ENCODE peak calls at places on chromosome 18, in six cellular contexts. C is right atrium auricular region, Z is endothelial cell, H is AG09319, T is AG04449, I is astrocyte. Y is an unnamed sample.

GRCh38 chr18:54130177-54130576 is 94.3 kb downstream of the MBD2 start:
- DNase-seq in H (no peak), C (no peak), I (no peak), Z (no peak), T (no peak), Y (no peak)

GRCh38 chr18:47881752-47882455 is 48.6 kb downstream of the SMAD2 start:
- DNase-seq in I (peak), T (no peak), C (no peak), Z (no peak), H (no peak), Y (no peak)

GRCh38 chr18:71398530-71398929 is 1109.7 kb downstream of the SOCS6 start:
- DNase-seq in Z (no peak), T (no peak), C (no peak), H (no peak), I (peak), Y (no peak)

GRCh38 chr18:4750392-4751346 is 295.6 kb upstream of the DLGAP1 start:
- DNase-seq in T (no peak), I (no peak), C (no peak), Z (no peak), H (no peak), Y (no peak)

GRCh38 chr18:6357668-6358067 is 57.0 kb downstream of the L3MBTL4 start:
- DNase-seq in Z (no peak), I (no peak), T (no peak), C (no peak), H (no peak), Y (no peak)

GRCh38 chr18:21315741-21316187 is 73.7 kb downstream of the GREB1L start:
- DNase-seq in Z (peak), H (no peak), T (no peak), I (peak), C (no peak), Y (no peak)

GRCh38 chr18:5939801-5940667 is 44.7 kb upstream of the TMEM200C start:
- DNase-seq in I (no peak), C (no peak), T (no peak), Z (no peak), H (no peak), Y (no peak)

GRCh38 chr18:41526046-41526445 is 429.0 kb upstream of the PIK3C3 start:
- DNase-seq in H (no peak), Z (no peak), C (no peak), I (no peak), T (no peak), Y (no peak)

GRCh38 chr18:65938592-65939372 is 188.0 kb downstream of the CDH7 start:
- DNase-seq in Z (peak), T (no peak), H (no peak), I (peak), C (no peak), Y (peak)

GRCh38 chr18:60100805-60101204 is 201.0 kb downstream of the PMAIP1 start:
- DNase-seq in T (no peak), H (no peak), Z (no peak), I (no peak), C (no peak), Y (no peak)

GRCh38 chr18:41906528-41907256 is 48.3 kb upstream of the PIK3C3 start:
- DNase-seq in I (peak), T (peak), H (no peak), Z (no peak), C (no peak), Y (peak)

GRCh38 chr18:54879691-54880090 is 51.4 kb downstream of the RAB27B start:
- DNase-seq in Z (no peak), C (no peak), T (no peak), I (no peak), H (no peak), Y (no peak)

GRCh38 chr18:68428026-68428425 is 286.9 kb downstream of the TMX3 start:
- DNase-seq in H (peak), T (peak), C (no peak), Z (no peak), I (peak), Y (no peak)

GRCh38 chr18:37483221-37483971 is 82.2 kb downstream of the CELF4 start:
- DNase-seq in Z (peak), I (peak), C (no peak), T (no peak), H (no peak), Y (no peak)

GRCh38 chr18:70535041-70535440 is 246.2 kb downstream of the SOCS6 start:
- DNase-seq in T (no peak), I (no peak), H (no peak), Z (no peak), C (no peak), Y (no peak)

GRCh38 chr18:56148373-56148772 is 490.0 kb downstream of the TXNL1 start:
- DNase-seq in H (no peak), I (peak), Z (no peak), C (no peak), T (peak), Y (no peak)

GRCh38 chr18:38241736-38242135 is 676.1 kb upstream of the CELF4 start:
- DNase-seq in I (peak), Z (no peak), C (no peak), H (no peak), T (no peak), Y (no peak)

GRCh38 chr18:950882-951539 is 46.3 kb downstream of the ADCYAP1 start:
- DNase-seq in I (no peak), T (no peak), H (no peak), C (no peak), Z (no peak), Y (no peak)

GRCh38 chr18:56210466-56210865 is 427.9 kb downstream of the TXNL1 start:
- DNase-seq in C (no peak), H (no peak), I (no peak), T (no peak), Z (no peak), Y (no peak)

GRCh38 chr18:9707381-9708056 is 582 bp upstream of the RAB31 start:
- DNase-seq in H (no peak), Z (peak), T (no peak), C (peak), I (no peak), Y (no peak)

GRCh38 chr18:49999128-49999527 is 185.8 kb upstream of the ACAA2 start:
- DNase-seq in H (no peak), I (no peak), T (no peak), Z (no peak), C (no peak), Y (no peak)

GRCh38 chr18:3623769-3624545 is 174.0 kb downstream of the TGIF1 start:
- DNase-seq in T (peak), H (peak), I (peak), C (peak), Z (peak), Y (no peak)

GRCh38 chr18:6521804-6522418 is 107.2 kb upstream of the L3MBTL4 start:
- DNase-seq in T (no peak), I (peak), C (no peak), Z (peak), H (no peak), Y (peak)

GRCh38 chr18:9782073-9782857 is 74.2 kb downstream of the RAB31 start:
- DNase-seq in Z (no peak), I (peak), T (peak), H (peak), C (no peak), Y (no peak)

GRCh38 chr18:57660961-57661360 is 39.3 kb upstream of the NARS1 start:
- DNase-seq in C (no peak), I (peak), T (peak), H (no peak), Z (no peak), Y (no peak)

GRCh38 chr18:9825571-9826073 is 60.2 kb upstream of the TXNDC2 start:
- DNase-seq in C (no peak), T (peak), I (peak), H (peak), Z (no peak), Y (no peak)

GRCh38 chr18:57730146-57730545 is 73.0 kb downstream of the ATP8B1 start:
- DNase-seq in I (no peak), C (no peak), T (no peak), Z (no peak), H (no peak), Y (no peak)

GRCh38 chr18:27428120-27428519 is 243.0 kb upstream of the CHST9 start:
- DNase-seq in C (no peak), T (no peak), I (no peak), Z (no peak), H (no peak), Y (no peak)

GRCh38 chr18:59032308-59032707 is 107.4 kb upstream of the SEC11C start:
- DNase-seq in I (no peak), Z (no peak), T (no peak), C (no peak), H (no peak), Y (no peak)

GRCh38 chr18:76256897-76257500 is 238.0 kb downstream of the ZNF516 start:
- DNase-seq in H (peak), T (peak), C (no peak), I (peak), Z (peak), Y (no peak)

GRCh38 chr18:26821181-26821580 is 44.3 kb downstream of the AQP4 start:
- DNase-seq in I (no peak), T (no peak), Z (no peak), H (no peak), C (no peak), Y (no peak)

GRCh38 chr18:6170604-6171003 is 244.1 kb downstream of the L3MBTL4 start:
- DNase-seq in Z (no peak), T (no peak), I (no peak), H (no peak), C (no peak), Y (no peak)

GRCh38 chr18:48990497-48991298 is 39.9 kb upstream of the SMAD7 start:
- DNase-seq in H (no peak), T (no peak), I (peak), C (peak), Z (no peak), Y (peak)

GRCh38 chr18:48988508-48989303 is 37.9 kb upstream of the SMAD7 start:
- DNase-seq in T (no peak), H (no peak), Z (no peak), C (no peak), I (no peak), Y (no peak)

GRCh38 chr18:48986851-48987761 is 36.3 kb upstream of the SMAD7 start:
- DNase-seq in I (no peak), Z (no peak), T (no peak), H (no peak), C (no peak), Y (no peak)

GRCh38 chr18:48989304-48990284 is 38.8 kb upstream of the SMAD7 start:
- DNase-seq in I (no peak), Z (no peak), T (no peak), H (no peak), C (no peak), Y (no peak)

GRCh38 chr18:48987821-48988220 is 37.1 kb upstream of the SMAD7 start:
- DNase-seq in I (no peak), C (no peak), Z (no peak), T (no peak), H (no peak), Y (no peak)
- TF ChIP-seq CTCF in I (no peak), C (no peak), Z (no peak), T (no peak), H (no peak), Y (no peak)

GRCh38 chr18:62944454-62944853 is 229.1 kb downstream of the PHLPP1 start:
- DNase-seq in C (no peak), Z (no peak), T (no peak), H (no peak), I (no peak), Y (no peak)
- TF ChIP-seq CTCF in C (no peak), Z (no peak), T (no peak), H (no peak), I (no peak), Y (no peak)

GRCh38 chr18:32040936-32041335 is 22.3 kb downstream of the RNF125 start:
- DNase-seq in C (no peak), H (no peak), I (no peak), Z (no peak), T (no peak), Y (no peak)

GRCh38 chr18:32042337-32042736 is 23.7 kb downstream of the RNF125 start:
- DNase-seq in T (no peak), H (no peak), Z (no peak), I (no peak), C (no peak), Y (no peak)

GRCh38 chr18:32037616-32038015 is 19.0 kb downstream of the RNF125 start:
- DNase-seq in T (no peak), Z (no peak), H (no peak), C (no peak), I (no peak), Y (no peak)

GRCh38 chr18:32032609-32033008 is 14.0 kb downstream of the RNF125 start:
- DNase-seq in I (no peak), H (no peak), T (no peak), C (no peak), Z (no peak), Y (no peak)

DNA sequence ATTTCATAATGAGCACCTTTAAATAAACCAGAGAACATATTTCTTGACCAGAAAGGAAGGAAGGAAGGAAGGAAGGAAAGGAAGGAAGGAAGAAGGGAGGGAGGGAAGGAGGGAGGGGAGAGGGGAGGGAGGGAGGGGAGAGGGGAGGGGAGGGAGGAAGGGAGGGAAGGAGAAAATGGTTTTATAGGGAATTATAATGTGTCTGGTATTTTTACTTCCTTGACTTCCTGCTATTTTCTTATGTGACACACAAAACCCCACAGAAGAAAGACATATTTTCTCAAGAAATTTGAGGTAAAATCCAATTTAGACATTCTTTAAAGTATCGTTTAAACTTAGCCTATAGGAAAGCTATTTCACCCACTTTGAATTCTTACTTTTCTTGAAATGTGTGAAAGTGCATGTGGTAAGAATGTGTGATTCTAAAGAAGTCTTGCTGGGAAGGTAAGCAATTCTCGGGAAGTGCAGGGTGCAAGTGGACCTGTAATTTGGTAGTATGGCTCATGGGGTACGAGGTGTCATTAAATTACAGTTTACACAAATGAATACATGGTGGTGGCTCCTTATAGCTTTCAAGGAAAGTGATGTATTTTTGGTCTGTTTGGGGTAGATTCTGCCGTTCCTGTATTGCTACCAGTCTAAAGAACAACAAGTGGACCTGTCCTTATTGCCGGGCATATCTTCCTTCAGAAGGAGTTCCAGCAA is 18.0 kb downstream of the RNF125 start:
- DNase-seq in C (no peak), I (no peak), T (no peak), Z (no peak), H (no peak), Y (no peak)
- TF ChIP-seq CTCF in C (no peak), I (no peak), T (no peak), Z (no peak), H (no peak), Y (no peak)

GRCh38 chr18:75172299-75173124 is 36.4 kb downstream of the PTGR3 start:
- DNase-seq in T (no peak), Z (no peak), I (no peak), H (no peak), C (peak), Y (no peak)

GRCh38 chr18:75170022-75170789 is 38.7 kb downstream of the PTGR3 start:
- DNase-seq in I (no peak), T (no peak), Z (no peak), C (peak), H (no peak), Y (no peak)

GRCh38 chr18:75173758-75174157 is 35.2 kb downstream of the PTGR3 start:
- DNase-seq in Z (no peak), I (no peak), C (peak), T (no peak), H (no peak), Y (no peak)

GRCh38 chr18:75170916-75171315 is 38.0 kb downstream of the PTGR3 start:
- DNase-seq in Z (no peak), H (no peak), I (no peak), T (no peak), C (peak), Y (no peak)

DNA sequence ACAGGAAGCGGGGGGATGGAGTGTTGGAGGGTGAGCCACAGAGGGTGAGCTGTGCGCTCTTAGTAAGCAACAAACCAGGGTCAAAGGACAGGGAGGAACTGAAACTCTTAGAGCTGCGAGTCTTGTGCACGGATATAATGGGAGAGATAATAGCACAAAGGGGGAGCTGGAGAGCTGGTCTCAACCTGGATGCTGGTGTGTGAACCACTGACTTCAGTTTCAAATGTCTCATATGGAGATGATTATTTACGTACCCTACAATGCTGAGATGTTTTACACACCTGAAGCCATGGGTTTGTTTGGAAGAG is 35.9 kb downstream of the PTGR3 start:
- DNase-seq in Z (no peak), T (no peak), C (peak), I (no peak), H (no peak), Y (peak)
- TF ChIP-seq CTCF in Z (no peak), T (no peak), C (peak), I (no peak), H (no peak), Y (peak)

GRCh38 chr18:74965682-74966081 is 243.3 kb downstream of the PTGR3 start:
- DNase-seq in Z (no peak), C (no peak), I (no peak), T (no peak), H (no peak), Y (no peak)

DNA sequence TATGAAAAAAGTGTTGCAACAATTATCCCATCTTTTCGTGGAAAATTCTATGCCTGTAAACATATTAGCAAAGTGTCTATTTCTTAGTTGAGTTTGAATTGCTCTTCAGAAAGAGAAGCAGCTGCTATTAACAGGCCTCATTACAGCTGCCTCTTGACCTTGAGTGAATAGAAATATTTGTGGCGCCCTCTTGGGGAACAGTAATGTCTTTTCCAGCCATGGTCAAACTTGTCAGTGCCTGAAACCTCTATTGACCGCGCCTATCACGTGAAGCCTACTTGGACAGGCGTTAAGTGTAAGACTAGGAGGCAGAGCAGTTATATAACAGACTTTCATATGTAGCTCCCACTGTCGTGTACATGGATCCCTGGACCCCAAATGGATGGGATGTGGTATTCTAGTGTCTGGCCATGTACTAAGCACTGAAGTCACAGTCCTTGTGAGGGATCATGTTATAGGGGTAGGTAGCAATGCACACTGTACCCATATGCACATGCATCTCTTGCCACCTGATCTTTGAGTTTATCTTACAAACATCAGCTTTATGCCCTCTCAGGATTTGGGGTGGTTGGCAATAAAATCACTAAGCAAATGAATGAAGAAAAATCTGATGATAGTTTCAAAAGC is 245.0 kb downstream of the PTGR3 start:
- DNase-seq in T (no peak), I (peak), Z (peak), C (no peak), H (no peak), Y (peak)
- TF ChIP-seq CTCF in T (peak), I (peak), Z (peak), C (peak), H (peak), Y (peak)

DNA sequence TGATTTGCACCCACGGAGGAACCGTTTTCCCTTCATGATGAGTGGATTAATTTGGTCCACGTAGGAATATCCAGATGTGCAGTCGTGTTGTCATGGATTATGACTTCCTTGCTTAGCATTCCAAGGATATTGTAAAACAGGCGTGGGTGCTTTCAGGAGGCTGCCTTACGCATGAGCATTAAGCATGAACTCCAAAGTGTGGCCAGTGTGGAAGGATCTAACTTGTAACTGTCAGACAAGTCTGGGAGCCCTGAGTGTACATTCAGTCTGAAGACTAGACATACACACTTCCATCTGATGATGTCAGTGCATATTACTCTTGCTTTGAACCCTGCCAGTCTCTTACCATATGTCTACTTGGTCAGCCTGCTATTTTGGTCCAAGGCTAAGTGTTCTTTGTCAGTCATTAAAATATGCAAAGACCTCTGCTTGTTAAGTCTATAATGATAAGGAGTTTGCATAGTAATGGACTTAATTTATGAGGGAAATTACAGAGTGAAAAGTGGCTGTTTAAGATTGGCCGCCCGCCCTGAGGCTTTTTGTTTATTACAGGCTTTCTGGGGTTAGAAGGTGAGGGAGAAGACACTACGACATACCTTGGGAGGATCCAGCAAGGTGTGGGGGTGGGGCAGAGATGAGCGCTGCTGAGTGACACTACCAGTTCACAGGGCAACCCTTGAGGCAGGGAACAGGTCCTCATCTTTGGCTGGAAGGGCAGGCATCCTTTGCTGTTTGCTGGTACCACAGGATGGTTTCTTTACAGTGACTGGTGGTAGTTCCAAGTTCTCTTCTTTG is 48.3 kb downstream of the CABLES1 start:
- DNase-seq in H (no peak), C (no peak), I (peak), Z (no peak), T (peak), Y (no peak)
- TF ChIP-seq CTCF in H (no peak), C (no peak), I (no peak), Z (no peak), T (no peak), Y (no peak)

Y was measured in GM13976.